ENCODE peak calls at places on chromosomes 5 and 9, in five cellular contexts. C is endodermal cell; S is CD8-positive, alpha-beta memory T cell; U is mesendoderm; D is OCI-LY7. B is an unnamed sample. For H3K36me3, the result is how much of the 10 kb centered on the place peaks cover.

GRCh38 chr5:206406-206805 is 11.5 kb downstream of the CCDC127 start:
- DNase-seq in C (peak), S (no peak), U (no peak), D (no peak), B (no peak)

GRCh38 chr5:6907320-6907918 is 194.2 kb downstream of the TENT4A start:
- DNase-seq in C (no peak), S (no peak), U (peak), D (no peak), B (no peak)

GRCh38 chr5:132414634-132415377 is 45.3 kb downstream of the SLC22A5 start:
- DNase-seq in C (no peak), S (no peak), U (no peak), D (no peak), B (no peak)

GRCh38 chr5:73232266-73233041 is 59.5 kb downstream of the TMEM174 start:
- DNase-seq in C (peak), S (no peak), U (peak), D (no peak), B (peak)

GRCh38 chr9:98333703-98334582 is 78.5 kb upstream of the TBC1D2 start:
- DNase-seq in C (no peak), S (no peak), U (no peak), D (no peak), B (no peak)

GRCh38 chr5:152978141-152978835 is 512.2 kb upstream of the GRIA1 start:
- DNase-seq in C (no peak), S (no peak), U (peak), D (no peak), B (no peak)

GRCh38 chr5:169013208-169013728 is 287.7 kb downstream of the SLIT3 start:
- DNase-seq in C (no peak), S (no peak), U (no peak), D (no peak), B (no peak)

GRCh38 chr9:134043531-134043988 is 18.3 kb downstream of the BRD3OS start:
- DNase-seq in C (no peak), S (no peak), U (no peak), D (no peak), B (no peak)

GRCh38 chr5:19701731-19702130 is 286.3 kb downstream of the CDH18 start:
- DNase-seq in C (no peak), S (no peak), U (no peak), D (no peak), B (no peak)

GRCh38 chr5:96377167-96377566 is 55.9 kb downstream of the PCSK1 start:
- DNase-seq in C (no peak), S (no peak), U (no peak), D (no peak), B (no peak)

DNA sequence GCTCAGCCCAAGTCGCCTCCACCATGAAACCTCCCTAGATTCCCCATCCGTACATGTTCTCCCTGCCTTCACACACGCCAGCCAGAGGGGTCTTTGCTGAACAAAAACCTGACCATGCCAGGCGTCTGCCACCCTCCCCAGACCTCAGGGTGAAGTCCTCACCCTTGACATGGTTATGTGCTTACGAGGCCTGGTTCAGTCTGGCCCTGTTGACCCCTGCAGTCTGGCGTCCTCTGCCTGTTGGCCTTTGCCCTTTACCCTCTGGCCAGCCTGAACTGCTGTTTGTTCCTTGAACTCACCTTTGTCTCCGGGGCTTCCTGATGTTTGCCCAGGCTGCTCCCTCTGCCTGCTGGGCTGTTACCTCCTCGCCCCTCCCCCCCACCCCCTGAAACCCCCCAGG is 29.8 kb downstream of the NCS1 start:
- DNase-seq in C (no peak), S (no peak), U (no peak), D (no peak), B (no peak)
- H3K36me3 ChIP-seq in C (under half), S (under half), U (under half), D (under half), B (under half)

GRCh38 chr9:129751841-129752801 is 721 bp downstream of the PTGES start:
- DNase-seq in C (peak), S (no peak), U (no peak), D (no peak), B (no peak)

GRCh38 chr9:129755151-129755550 is 2.3 kb upstream of the PTGES start:
- DNase-seq in C (no peak), S (no peak), U (no peak), D (no peak), B (no peak)

GRCh38 chr9:129756191-129756590 is 3.3 kb upstream of the PTGES start:
- DNase-seq in C (no peak), S (no peak), U (no peak), D (no peak), B (no peak)

GRCh38 chr9:129750010-129750409 is 2.8 kb downstream of the PTGES start:
- DNase-seq in C (no peak), S (no peak), U (peak), D (no peak), B (no peak)

GRCh38 chr9:129752915-129753724 is at the start of gene PTGES:
- DNase-seq in C (peak), S (no peak), U (peak), D (no peak), B (peak)
- H3K4me3 ChIP-seq in C (no peak), S (no peak), U (no peak), D (no peak), B (no peak)

GRCh38 chr9:20984471-20984870 is 47.0 kb downstream of the HACD4 start:
- DNase-seq in C (no peak), S (no peak), U (no peak), D (no peak), B (no peak)
- H3K27ac ChIP-seq in C (no peak), S (no peak), U (no peak), D (no peak), B (no peak)

GRCh38 chr9:120776788-120777187 is 16.4 kb downstream of the FBXW2 start:
- DNase-seq in C (no peak), S (no peak), U (no peak), D (no peak), B (no peak)

GRCh38 chr9:120780367-120780766 is 12.8 kb downstream of the FBXW2 start:
- DNase-seq in C (no peak), S (no peak), U (no peak), D (no peak), B (no peak)

GRCh38 chr9:120777229-120777628 is 16.0 kb downstream of the FBXW2 start:
- DNase-seq in C (no peak), S (no peak), U (no peak), D (no peak), B (no peak)

GRCh38 chr9:120779227-120779626 is 14.0 kb downstream of the FBXW2 start:
- DNase-seq in C (no peak), S (no peak), U (no peak), D (no peak), B (no peak)

DNA sequence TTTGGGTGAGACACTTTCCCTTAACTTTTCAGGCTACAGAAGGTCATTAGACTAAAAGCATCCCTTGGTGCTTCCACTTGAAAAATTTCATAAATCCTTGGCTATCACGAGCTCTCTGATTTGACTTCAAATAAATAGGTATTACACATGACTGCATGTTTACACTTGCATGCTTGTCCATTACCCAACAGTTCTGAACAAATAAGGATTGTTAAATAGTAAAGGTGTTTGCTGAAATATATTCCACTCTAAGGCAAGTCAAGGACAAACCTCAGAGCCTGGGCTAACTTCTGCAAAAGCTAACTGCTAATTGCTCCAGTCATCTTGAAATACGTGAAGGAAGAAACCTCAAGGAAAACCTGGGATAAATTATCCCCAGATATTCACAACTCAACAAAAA is 14.5 kb downstream of the FBXW2 start:
- DNase-seq in C (no peak), S (no peak), U (no peak), D (no peak), B (no peak)
- H3K36me3 ChIP-seq in C (half or more), S (under half), U (under half), D (half or more), B (under half)

DNA sequence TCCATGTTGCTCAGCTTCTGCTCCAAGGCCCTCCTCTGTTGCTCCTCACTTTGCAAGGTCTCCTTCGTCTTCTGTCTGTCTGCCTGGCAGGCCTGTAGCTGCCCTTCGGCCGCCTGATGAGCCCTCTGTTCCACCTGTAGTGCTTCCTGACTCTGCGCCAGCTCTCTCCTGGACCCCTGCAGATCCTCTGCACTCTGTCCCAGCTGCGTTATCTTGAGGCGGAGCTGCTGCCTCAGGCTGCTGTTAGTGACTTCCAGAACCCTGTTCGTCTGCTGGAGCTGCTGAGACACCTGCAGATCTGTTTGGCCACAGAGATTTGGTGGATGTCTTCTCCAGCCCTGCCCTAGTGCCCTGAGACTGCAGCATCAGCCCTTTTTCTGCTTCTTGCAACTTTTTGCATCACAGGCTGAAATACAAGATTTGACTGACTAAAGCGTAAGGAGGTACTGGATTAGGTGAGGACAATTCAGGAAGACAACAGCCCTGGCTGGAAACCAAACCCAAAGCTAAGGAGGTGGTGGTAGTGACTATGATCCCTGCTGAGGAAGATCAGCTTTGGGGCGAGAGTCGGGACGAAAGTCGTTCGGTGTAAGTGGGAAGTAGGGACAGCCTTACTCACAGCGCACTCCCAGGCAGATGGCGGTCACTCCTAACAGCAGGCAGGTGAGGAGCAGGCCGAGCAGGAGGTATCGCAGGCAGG is 2.1 kb downstream of the CD72 start:
- DNase-seq in C (peak), S (no peak), U (peak), D (no peak), B (no peak)
- H3K4me3 ChIP-seq in C (no peak), S (peak), U (peak), D (peak), B (peak)

GRCh38 chr5:150789431-150789830 is 10.9 kb downstream of the SMIM3 start:
- DNase-seq in C (peak), S (no peak), U (peak), D (no peak), B (no peak)
- H3K27ac ChIP-seq in C (no peak), S (no peak), U (no peak), D (no peak), B (no peak)

GRCh38 chr5:41748631-41749030 is 121.6 kb downstream of the OXCT1 start:
- DNase-seq in C (no peak), S (no peak), U (no peak), D (no peak), B (no peak)
- H3K36me3 ChIP-seq in C (under half), S (under half), U (under half), D (under half), B (under half)

GRCh38 chr5:10726913-10727517 is 34.0 kb downstream of the DAP start:
- DNase-seq in C (no peak), S (no peak), U (no peak), D (no peak), B (no peak)

GRCh38 chr5:10725636-10726035 is 35.4 kb downstream of the DAP start:
- DNase-seq in C (no peak), S (no peak), U (no peak), D (no peak), B (no peak)

GRCh38 chr5:10726179-10726912 is 34.7 kb downstream of the DAP start:
- DNase-seq in C (peak), S (no peak), U (no peak), D (no peak), B (no peak)

GRCh38 chr5:10723519-10723918 is 37.5 kb downstream of the DAP start:
- DNase-seq in C (no peak), S (no peak), U (no peak), D (no peak), B (no peak)

GRCh38 chr5:10724799-10725507 is 36.1 kb downstream of the DAP start:
- DNase-seq in C (no peak), S (no peak), U (no peak), D (no peak), B (no peak)
- H3K4me3 ChIP-seq in C (no peak), S (no peak), U (no peak), D (no peak), B (no peak)

B was measured in CD4-positive, alpha-beta memory T cell.